ENCODE peak calls at places on chromosomes 5 and 9, in six cellular contexts. H, I, L, V, M and Z are unnamed samples.

GRCh38 chr9:77016526-77017504 is 2.6 kb upstream of the FOXB2 start:
- DNase-seq in H (no peak), I (no peak), L (no peak), V (peak), M (no peak), Z (no peak)

GRCh38 chr9:129889461-129889935 is 54.2 kb downstream of the USP20 start:
- DNase-seq in H (no peak), I (peak), L (no peak), V (no peak), M (no peak), Z (no peak)

GRCh38 chr9:126513159-126514036 is 100.3 kb upstream of the LMX1B start:
- DNase-seq in H (no peak), I (no peak), L (no peak), V (no peak), M (no peak), Z (no peak)

GRCh38 chr9:122205176-122205575 is 23.6 kb downstream of the LHX6 start:
- DNase-seq in H (no peak), I (no peak), L (no peak), V (no peak), M (no peak), Z (no peak)

GRCh38 chr5:143913008-143913752 is 101.2 kb downstream of the HMHB1 start:
- DNase-seq in H (peak), I (no peak), L (peak), V (no peak), M (peak), Z (peak)

GRCh38 chr5:170148430-170149205 is 42.9 kb downstream of the FOXI1 start:
- DNase-seq in H (no peak), I (no peak), L (no peak), V (peak), M (no peak), Z (no peak)

GRCh38 chr5:113125371-113125770 is 148.8 kb downstream of the DCP2 start:
- DNase-seq in H (no peak), I (no peak), L (peak), V (no peak), M (no peak), Z (no peak)

GRCh38 chr5:150789943-150790611 is 11.5 kb downstream of the SMIM3 start:
- DNase-seq in H (peak), I (peak), L (peak), V (no peak), M (no peak), Z (peak)

GRCh38 chr9:121604242-121604641 is 47.2 kb upstream of the DAB2IP start:
- DNase-seq in H (peak), I (peak), L (no peak), V (no peak), M (no peak), Z (peak)

GRCh38 chr5:113612060-113612496 is 98.6 kb downstream of the YTHDC2 start:
- DNase-seq in H (peak), I (peak), L (peak), V (no peak), M (peak), Z (peak)

GRCh38 chr9:105206821-105207699 is 37.4 kb upstream of the SLC44A1 start:
- DNase-seq in H (no peak), I (no peak), L (peak), V (no peak), M (no peak), Z (no peak)

GRCh38 chr5:141493500-141494422 is 4.9 kb downstream of the PCDHGC5 start:
- DNase-seq in H (peak), I (no peak), L (peak), V (no peak), M (no peak), Z (no peak)

GRCh38 chr9:98929866-98930265 is 13.8 kb upstream of the COL15A1 start:
- DNase-seq in H (no peak), I (no peak), L (no peak), V (no peak), M (no peak), Z (no peak)

GRCh38 chr9:121671612-121672155 is 20.2 kb downstream of the DAB2IP start:
- DNase-seq in H (no peak), I (no peak), L (peak), V (no peak), M (no peak), Z (no peak)

GRCh38 chr9:41229408-41230401 is 40.6 kb upstream of the ZNG1F start:
- DNase-seq in H (peak), I (peak), L (peak), V (no peak), M (no peak), Z (no peak)

GRCh38 chr9:106956971-106957370 is 94.0 kb downstream of the ZNF462 start:
- DNase-seq in H (peak), I (no peak), L (peak), V (no peak), M (no peak), Z (no peak)

GRCh38 chr5:148776261-148776660 is 50.1 kb upstream of the ADRB2 start:
- DNase-seq in H (no peak), I (no peak), L (no peak), V (no peak), M (no peak), Z (no peak)

GRCh38 chr9:97632406-97632991 is 669 bp downstream of the TSTD2 start:
- DNase-seq in H (peak), I (no peak), L (peak), V (peak), M (no peak), Z (no peak)

GRCh38 chr5:167657016-167657415 is 634.4 kb upstream of the WWC1 start:
- DNase-seq in H (no peak), I (no peak), L (no peak), V (no peak), M (no peak), Z (no peak)

GRCh38 chr5:103433216-103433615 is 129.4 kb downstream of the NUDT12 start:
- DNase-seq in H (peak), I (no peak), L (peak), V (no peak), M (no peak), Z (no peak)

GRCh38 chr9:104835163-104835562 is 71.2 kb downstream of the NIPSNAP3B start:
- DNase-seq in H (no peak), I (no peak), L (no peak), V (no peak), M (no peak), Z (no peak)

GRCh38 chr5:100840364-100840763 is 62.7 kb downstream of the ST8SIA4 start:
- DNase-seq in H (peak), I (peak), L (peak), V (no peak), M (no peak), Z (no peak)

GRCh38 chr9:21102311-21102710 is 24.6 kb upstream of the IFNB1 start:
- DNase-seq in H (no peak), I (no peak), L (peak), V (no peak), M (no peak), Z (no peak)

GRCh38 chr5:1732955-1733354 is 66.7 kb downstream of the MRPL36 start:
- DNase-seq in H (no peak), I (no peak), L (no peak), V (no peak), M (no peak), Z (no peak)

GRCh38 chr9:4717815-4718214 is 23.2 kb downstream of the AK3 start:
- DNase-seq in H (no peak), I (no peak), L (no peak), V (no peak), M (no peak), Z (no peak)

GRCh38 chr5:159149085-159149484 is 49.4 kb upstream of the EBF1 start:
- DNase-seq in H (no peak), I (no peak), L (no peak), V (no peak), M (no peak), Z (no peak)

GRCh38 chr9:8660383-8660782 is 860.8 kb upstream of the DMAC1 start:
- DNase-seq in H (peak), I (no peak), L (peak), V (no peak), M (no peak), Z (no peak)

GRCh38 chr5:161098516-161098915 is 246.5 kb upstream of the ATP10B start:
- DNase-seq in H (no peak), I (no peak), L (no peak), V (no peak), M (no peak), Z (no peak)

GRCh38 chr5:130692766-130693165 is 472.3 kb downstream of the HINT1 start:
- DNase-seq in H (no peak), I (no peak), L (no peak), V (no peak), M (no peak), Z (no peak)

GRCh38 chr5:89034588-89034987 is 151.6 kb upstream of the MEF2C start:
- DNase-seq in H (peak), I (no peak), L (peak), V (no peak), M (no peak), Z (peak)

GRCh38 chr5:178416919-178417318 is 173.3 kb downstream of the COL23A1 start:
- DNase-seq in H (peak), I (no peak), L (no peak), V (no peak), M (no peak), Z (peak)

GRCh38 chr5:130189961-130190360 is 285.7 kb downstream of the CHSY3 start:
- DNase-seq in H (no peak), I (no peak), L (no peak), V (no peak), M (no peak), Z (no peak)

GRCh38 chr9:100473271-100474081 is 527 bp downstream of the TMEFF1 start:
- DNase-seq in H (peak), I (peak), L (peak), V (peak), M (peak), Z (peak)